ENCODE peak calls at places on chromosomes 16 and 17, in ten cellular contexts. C, W, J, S, R, Z, N, M, L and A are unnamed samples.

GRCh38 chr17:81090361-81091133 is 55.6 kb downstream of the BAIAP2 start:
- DNase-seq in W (peak; percentile 16), N (peak; percentile 80), J (peak; percentile 66), L (peak; percentile 69), M (peak; percentile 68), Z (peak; percentile 8), C (no peak), R (no peak), S (no peak), A (peak; percentile 87)

GRCh38 chr17:28405632-28406477 is at the start of gene SLC46A1:
- DNase-seq in L (peak; percentile 65), W (peak; percentile 7), J (peak; percentile 60), S (peak; percentile 78), Z (peak; percentile 38), N (peak; percentile 17), C (peak; percentile 67), M (peak; percentile 74), R (no peak), A (peak; percentile 28)

GRCh38 chr17:14942511-14943185 is 322.5 kb downstream of the PMP22 start:
- DNase-seq in M (no peak), R (no peak), L (no peak), N (peak; percentile 97), S (no peak), J (no peak), C (no peak), Z (peak; percentile 42), W (no peak), A (no peak)

GRCh38 chr17:42252528-42253172 is 23.5 kb downstream of the STAT5B start:
- DNase-seq in M (no peak), Z (no peak), L (no peak), W (no peak), C (no peak), S (no peak), J (no peak), N (peak; percentile 86), R (no peak), A (peak; percentile 70)

GRCh38 chr17:3897731-3898130 is 4.9 kb upstream of the CAMKK1 start:
- DNase-seq in Z (no peak), C (no peak), W (no peak), R (no peak), N (no peak), S (no peak), L (no peak), J (no peak), M (no peak), A (no peak)

GRCh38 chr17:50027639-50028206 is 28.2 kb upstream of the ITGA3 start:
- DNase-seq in W (peak; percentile 93), S (peak; percentile 16), J (peak; percentile 54), L (peak; percentile 56), N (peak; percentile 100), Z (peak; percentile 100), R (peak; percentile 94), C (no peak), M (peak; percentile 60), A (peak; percentile 94)

GRCh38 chr16:58684001-58684353 is 593 bp downstream of the SLC38A7 start:
- DNase-seq in S (no peak), W (peak; percentile 22), J (peak; percentile 10), R (no peak), M (no peak), N (peak; percentile 22), C (no peak), Z (peak; percentile 4), L (no peak), A (peak; percentile 20)

GRCh38 chr17:50947844-50948514 is 81.8 kb upstream of the TOB1 start:
- DNase-seq in M (peak; percentile 90), N (peak; percentile 37), W (no peak), S (peak; percentile 10), Z (peak; percentile 46), J (peak; percentile 93), C (no peak), L (peak; percentile 93), R (no peak), A (no peak)

GRCh38 chr16:8868272-8869211 is at the start of gene CARHSP1:
- DNase-seq in L (peak; percentile 89), Z (peak; percentile 84), M (peak; percentile 93), C (peak; percentile 92), J (peak; percentile 87), S (peak; percentile 98), R (no peak), W (peak; percentile 90), N (peak; percentile 92), A (peak; percentile 91)

GRCh38 chr16:8872071-8872470 is 3.3 kb upstream of the CARHSP1 start:
- DNase-seq in Z (no peak), J (no peak), S (no peak), N (no peak), R (no peak), W (no peak), L (no peak), M (no peak), C (no peak), A (no peak)

GRCh38 chr16:8869212-8869987 is 594 bp upstream of the CARHSP1 start:
- DNase-seq in M (no peak), S (no peak), C (no peak), Z (no peak), N (no peak), J (no peak), R (no peak), W (no peak), L (no peak), A (no peak)

GRCh38 chr16:8874388-8874787 is 5.6 kb upstream of the CARHSP1 start:
- DNase-seq in M (no peak), W (no peak), Z (no peak), L (no peak), C (no peak), R (no peak), N (no peak), J (no peak), S (no peak), A (peak; percentile 74)

DNA sequence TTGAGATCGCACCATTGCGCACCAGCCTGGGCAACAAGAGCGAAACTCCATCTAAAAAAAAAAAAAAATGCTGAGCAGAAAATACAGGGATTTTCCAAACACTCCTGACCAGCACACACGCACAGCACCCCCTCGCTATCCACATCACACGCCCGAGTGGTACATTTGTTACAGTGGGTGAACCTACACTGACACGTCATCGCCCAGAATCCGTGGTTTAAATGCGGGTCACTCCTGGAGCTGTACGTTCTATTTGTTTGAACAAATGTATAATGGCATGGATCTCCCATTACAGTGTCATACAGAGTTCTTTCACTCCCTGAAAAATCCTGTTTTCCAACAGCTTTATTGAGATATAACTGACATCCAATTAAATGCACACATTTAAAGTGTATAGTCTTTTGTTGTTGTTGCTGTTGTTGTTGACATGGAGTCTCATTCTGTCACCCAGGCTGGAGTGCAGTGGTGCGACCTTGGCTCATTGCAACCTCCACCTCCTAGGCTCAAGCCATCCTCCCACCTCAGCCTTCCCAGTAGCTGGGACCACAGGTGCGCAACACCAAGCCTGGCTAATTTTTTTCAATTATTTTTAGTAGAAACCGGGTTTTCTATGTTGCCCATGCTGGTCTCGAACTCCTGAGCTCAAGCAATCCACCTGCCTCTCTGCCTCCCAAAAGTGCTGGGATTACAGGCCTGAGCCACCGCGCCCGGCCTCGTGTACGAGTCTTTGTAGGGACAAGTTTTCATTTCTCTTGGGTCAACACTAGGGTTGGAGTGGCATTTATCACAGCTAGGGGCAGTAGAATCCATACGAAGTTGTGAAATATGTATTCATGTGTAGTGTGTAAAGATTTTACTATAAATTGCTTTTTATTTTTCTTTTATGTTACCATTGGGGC is 4.4 kb upstream of the CARHSP1 start:
- DNase-seq in C (no peak), J (no peak), N (no peak), R (no peak), Z (no peak), M (no peak), L (no peak), W (no peak), S (no peak), A (no peak)
- TF ChIP-seq CTCF in C (peak; percentile 15), J (no peak), N (peak; percentile 14), R (no peak), Z (peak; percentile 34), M (no peak), L (peak; percentile 13), W (peak; percentile 16), S (no peak), A (peak; percentile 21)

GRCh38 chr16:732936-733335 is 6.0 kb downstream of the HAGHL start:
- DNase-seq in J (no peak), S (no peak), R (no peak), W (no peak), N (no peak), M (no peak), Z (peak; percentile 50), C (no peak), L (no peak), A (no peak)

GRCh38 chr16:734208-734980 is 6.4 kb downstream of the CIAO3 start:
- DNase-seq in S (no peak), Z (no peak), N (no peak), R (no peak), C (no peak), L (no peak), J (no peak), W (no peak), M (no peak), A (no peak)

GRCh38 chr16:734981-735881 is 5.6 kb downstream of the CIAO3 start:
- DNase-seq in R (no peak), S (no peak), L (no peak), N (no peak), W (no peak), J (no peak), Z (no peak), M (no peak), C (no peak), A (no peak)

GRCh38 chr16:732332-732731 is 5.4 kb downstream of the HAGHL start:
- DNase-seq in J (no peak), L (no peak), W (no peak), N (no peak), R (no peak), M (no peak), Z (no peak), S (no peak), C (no peak), A (no peak)

DNA sequence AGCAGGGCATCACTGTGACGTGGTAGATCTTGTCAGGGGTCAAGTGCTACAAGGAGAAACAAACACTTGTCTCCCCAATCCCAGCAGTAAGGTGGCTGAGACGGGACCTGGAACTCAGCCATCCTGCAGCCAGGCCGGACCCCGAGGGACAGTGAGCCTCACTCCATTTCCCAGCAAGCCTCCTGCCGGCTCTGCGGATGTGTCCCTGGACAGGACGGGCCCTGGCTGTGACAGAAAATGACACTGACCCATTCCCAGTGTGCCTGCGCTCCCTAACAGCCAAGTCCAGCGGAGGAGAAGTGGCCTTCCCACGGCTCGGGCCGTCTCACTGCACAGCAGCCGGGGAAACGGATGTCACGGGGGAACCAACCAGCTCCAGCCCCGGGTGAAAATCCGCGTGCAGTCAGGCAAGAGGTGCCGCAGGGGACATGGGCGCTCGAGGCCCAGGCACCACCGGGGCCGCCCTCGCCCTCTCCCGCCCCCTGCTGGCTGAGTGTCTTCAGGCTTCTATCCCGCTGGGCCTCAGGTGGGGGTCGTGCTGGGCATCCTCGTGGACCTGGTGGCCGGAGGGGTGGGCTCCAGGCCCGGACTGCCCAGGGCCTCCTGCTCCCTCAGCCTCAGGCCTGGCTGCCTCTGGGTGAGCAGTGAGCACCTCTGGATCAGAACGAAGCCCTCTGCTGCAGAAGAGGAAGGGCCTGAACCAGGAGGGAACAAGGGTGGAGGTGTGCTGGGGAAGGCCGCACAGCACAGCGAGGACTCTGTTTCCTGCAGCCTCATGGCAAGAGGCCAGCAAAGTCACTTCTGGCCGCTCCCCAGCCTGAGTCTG is 6.7 kb downstream of the HAGHL start:
- DNase-seq in J (no peak), W (no peak), M (no peak), Z (no peak), C (peak; percentile 49), N (no peak), S (no peak), L (no peak), R (no peak), A (no peak)
- TF ChIP-seq CTCF in J (no peak), W (peak; percentile 12), M (no peak), Z (no peak), C (peak; percentile 41), N (peak; percentile 39), S (peak; percentile 55), L (peak; percentile 30), R (peak; percentile 60), A (peak; percentile 46)

GRCh38 chr16:74999683-75000480 is 1.1 kb downstream of the ZNRF1 start:
- DNase-seq in S (peak; percentile 65), J (peak; percentile 75), N (peak; percentile 60), M (peak; percentile 84), W (peak; percentile 42), Z (peak; percentile 41), L (peak; percentile 69), C (peak; percentile 26), R (no peak), A (no peak)
- TF ChIP-seq CTCF in S (peak; percentile 8), J (no peak), N (no peak), M (no peak), W (no peak), Z (no peak), L (no peak), C (no peak), R (no peak), A (no peak)

GRCh38 chr17:78560731-78561130 is 16.5 kb downstream of the DNAH17 start:
- DNase-seq in J (no peak), C (no peak), W (no peak), Z (no peak), R (no peak), N (no peak), M (no peak), L (no peak), S (no peak), A (no peak)

GRCh38 chr17:78561166-78561565 is 16.0 kb downstream of the DNAH17 start:
- DNase-seq in C (no peak), J (no peak), W (no peak), S (no peak), N (no peak), L (no peak), R (no peak), Z (no peak), M (no peak), A (no peak)

GRCh38 chr17:78558181-78558850 is 18.9 kb downstream of the DNAH17 start:
- DNase-seq in R (no peak), W (peak; percentile 28), L (no peak), C (no peak), S (no peak), M (no peak), J (no peak), N (peak; percentile 21), Z (no peak), A (peak; percentile 27)

GRCh38 chr17:78559024-78559423 is 18.2 kb downstream of the DNAH17 start:
- DNase-seq in Z (no peak), R (no peak), J (no peak), S (no peak), N (no peak), C (no peak), W (no peak), L (no peak), M (no peak), A (no peak)

DNA sequence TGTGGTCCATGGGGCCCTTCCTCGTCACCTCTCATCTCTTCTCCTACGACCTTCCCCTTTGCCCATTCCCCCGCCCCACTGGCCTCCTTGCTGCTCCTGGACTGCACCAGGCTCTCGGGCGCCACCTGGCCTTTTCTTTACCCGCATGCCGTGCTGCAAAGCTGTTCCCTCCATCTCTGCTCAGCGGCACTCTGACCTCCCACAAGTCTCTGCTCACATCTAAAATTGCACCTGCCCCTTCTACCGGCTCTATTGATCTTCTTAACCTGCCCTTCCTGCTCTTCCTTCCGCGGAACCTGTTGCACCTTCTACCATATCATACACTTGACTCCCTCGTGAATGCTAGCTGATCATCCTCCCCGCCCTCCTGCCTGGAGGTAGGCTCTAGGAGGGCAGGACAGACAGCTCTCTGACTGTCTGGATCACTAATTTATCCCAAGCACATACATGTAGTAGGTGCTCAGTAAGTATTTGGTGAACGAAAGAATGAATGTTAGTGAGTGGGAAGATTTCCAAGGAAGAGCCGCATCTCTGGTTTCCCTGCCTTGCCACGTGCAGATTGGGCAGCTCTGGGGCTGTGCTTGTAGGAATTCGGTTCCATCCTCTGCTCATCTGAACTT is 17.3 kb downstream of the DNAH17 start:
- DNase-seq in R (no peak), Z (peak; percentile 49), J (peak; percentile 56), N (no peak), M (no peak), S (no peak), C (no peak), W (no peak), L (no peak), A (no peak)
- TF ChIP-seq CTCF in R (no peak), Z (peak; percentile 76), J (peak; percentile 11), N (no peak), M (no peak), S (no peak), C (no peak), W (no peak), L (peak; percentile 20), A (no peak)